ENCODE peak calls at places on chromosomes 1 and 21, in five cellular contexts. One of them, this sample, is unnamed.

GRCh38 chr1:151547119-151547899 is 7.2 kb downstream of the TUFT1 start:
- DNase-seq in left ventricle myocardium inferior: peak
- DNase-seq in neural progenitor cell: peak
- DNase-seq in HCT116: peak
- DNase-seq in HL-60: no peak
- DNase-seq in this sample: no peak

GRCh38 chr1:115648717-115649691 is 7.2 kb downstream of the VANGL1 start:
- DNase-seq in HL-60: no peak
- DNase-seq in neural progenitor cell: no peak
- DNase-seq in HCT116: no peak
- DNase-seq in left ventricle myocardium inferior: no peak
- DNase-seq in this sample: no peak

GRCh38 chr1:225627304-225627947 is 25.5 kb downstream of the ENAH start:
- DNase-seq in HCT116: no peak
- DNase-seq in HL-60: no peak
- DNase-seq in left ventricle myocardium inferior: no peak
- DNase-seq in neural progenitor cell: no peak
- DNase-seq in this sample: no peak

GRCh38 chr1:44654621-44655187 is 19.6 kb downstream of the TMEM53 start:
- DNase-seq in neural progenitor cell: no peak
- DNase-seq in HCT116: no peak
- DNase-seq in HL-60: no peak
- DNase-seq in left ventricle myocardium inferior: no peak
- DNase-seq in this sample: no peak

GRCh38 chr1:61221642-61222041 is 139.3 kb downstream of the NFIA start:
- DNase-seq in left ventricle myocardium inferior: no peak
- DNase-seq in HCT116: no peak
- DNase-seq in neural progenitor cell: no peak
- DNase-seq in HL-60: no peak
- DNase-seq in this sample: no peak

GRCh38 chr1:161816201-161816600 is 50.1 kb downstream of the ATF6 start:
- DNase-seq in neural progenitor cell: no peak
- DNase-seq in HL-60: no peak
- DNase-seq in left ventricle myocardium inferior: no peak
- DNase-seq in HCT116: no peak
- DNase-seq in this sample: no peak

GRCh38 chr1:36342426-36343185 is 19.2 kb upstream of the EVA1B start:
- DNase-seq in neural progenitor cell: peak
- DNase-seq in left ventricle myocardium inferior: no peak
- DNase-seq in HCT116: no peak
- DNase-seq in HL-60: no peak
- DNase-seq in this sample: no peak

GRCh38 chr1:65141394-65141793 is 6.6 kb upstream of the AK4 start:
- DNase-seq in left ventricle myocardium inferior: no peak
- DNase-seq in neural progenitor cell: no peak
- DNase-seq in HL-60: no peak
- DNase-seq in HCT116: peak
- DNase-seq in this sample: no peak

GRCh38 chr21:42557420-42557819 is 43.8 kb downstream of the SLC37A1 start:
- DNase-seq in HL-60: no peak
- DNase-seq in neural progenitor cell: no peak
- DNase-seq in left ventricle myocardium inferior: no peak
- DNase-seq in HCT116: no peak
- DNase-seq in this sample: peak

GRCh38 chr1:45772971-45773370 is 22.5 kb upstream of the IPP start:
- DNase-seq in neural progenitor cell: no peak
- DNase-seq in HL-60: no peak
- DNase-seq in HCT116: no peak
- DNase-seq in left ventricle myocardium inferior: no peak
- DNase-seq in this sample: no peak

GRCh38 chr1:236471653-236472052 is 52.1 kb upstream of the LGALS8 start:
- DNase-seq in neural progenitor cell: peak
- DNase-seq in left ventricle myocardium inferior: no peak
- DNase-seq in HCT116: peak
- DNase-seq in HL-60: no peak
- DNase-seq in this sample: no peak

GRCh38 chr1:233461847-233462246 is 134.3 kb downstream of the MAP3K21 start:
- DNase-seq in HL-60: no peak
- DNase-seq in HCT116: no peak
- DNase-seq in neural progenitor cell: no peak
- DNase-seq in left ventricle myocardium inferior: no peak
- DNase-seq in this sample: no peak

GRCh38 chr1:59978026-59978425 is 51.5 kb upstream of the CYP2J2 start:
- DNase-seq in HL-60: no peak
- DNase-seq in HCT116: no peak
- DNase-seq in neural progenitor cell: no peak
- DNase-seq in left ventricle myocardium inferior: no peak
- DNase-seq in this sample: no peak

GRCh38 chr1:224643653-224644052 is 27.5 kb downstream of the CNIH3 start:
- DNase-seq in left ventricle myocardium inferior: no peak
- DNase-seq in HL-60: no peak
- DNase-seq in neural progenitor cell: no peak
- DNase-seq in HCT116: no peak
- DNase-seq in this sample: no peak

GRCh38 chr1:7948950-7949349 is 8.3 kb upstream of the TNFRSF9 start:
- DNase-seq in HL-60: no peak
- DNase-seq in HCT116: no peak
- DNase-seq in left ventricle myocardium inferior: no peak
- DNase-seq in neural progenitor cell: no peak
- DNase-seq in this sample: no peak

GRCh38 chr1:178946855-178947687 is 76.2 kb upstream of the ANGPTL1 start:
- DNase-seq in left ventricle myocardium inferior: no peak
- DNase-seq in HCT116: no peak
- DNase-seq in HL-60: no peak
- DNase-seq in neural progenitor cell: no peak
- DNase-seq in this sample: no peak

GRCh38 chr1:116724765-116725375 is 29.4 kb upstream of the CD2 start:
- DNase-seq in left ventricle myocardium inferior: no peak
- DNase-seq in neural progenitor cell: peak
- DNase-seq in HL-60: no peak
- DNase-seq in HCT116: peak
- DNase-seq in this sample: no peak

GRCh38 chr1:96688737-96689136 is 32.8 kb upstream of the PTBP2 start:
- DNase-seq in HL-60: no peak
- DNase-seq in neural progenitor cell: peak
- DNase-seq in HCT116: no peak
- DNase-seq in left ventricle myocardium inferior: no peak
- DNase-seq in this sample: no peak

GRCh38 chr1:236733654-236734053 is 47.4 kb downstream of the ACTN2 start:
- DNase-seq in left ventricle myocardium inferior: no peak
- DNase-seq in HCT116: no peak
- DNase-seq in neural progenitor cell: no peak
- DNase-seq in HL-60: no peak
- DNase-seq in this sample: no peak

GRCh38 chr1:243474384-243474851 is 218.6 kb downstream of the SDCCAG8 start:
- DNase-seq in left ventricle myocardium inferior: no peak
- DNase-seq in HL-60: no peak
- DNase-seq in neural progenitor cell: peak
- DNase-seq in HCT116: no peak
- DNase-seq in this sample: no peak

GRCh38 chr1:243473281-243474210 is 217.7 kb downstream of the SDCCAG8 start:
- DNase-seq in left ventricle myocardium inferior: no peak
- DNase-seq in HCT116: no peak
- DNase-seq in HL-60: no peak
- DNase-seq in neural progenitor cell: no peak
- DNase-seq in this sample: no peak

GRCh38 chr1:243477676-243478075 is 221.8 kb downstream of the SDCCAG8 start:
- DNase-seq in HCT116: no peak
- DNase-seq in neural progenitor cell: no peak
- DNase-seq in left ventricle myocardium inferior: no peak
- DNase-seq in HL-60: no peak
- DNase-seq in this sample: no peak

GRCh38 chr1:243474906-243475305 is 219.1 kb downstream of the SDCCAG8 start:
- DNase-seq in HCT116: no peak
- DNase-seq in HL-60: no peak
- DNase-seq in neural progenitor cell: no peak
- DNase-seq in left ventricle myocardium inferior: no peak
- DNase-seq in this sample: no peak

GRCh38 chr1:243475966-243476365 is 220.1 kb downstream of the SDCCAG8 start:
- DNase-seq in left ventricle myocardium inferior: no peak
- DNase-seq in HL-60: no peak
- DNase-seq in neural progenitor cell: peak
- DNase-seq in HCT116: no peak
- DNase-seq in this sample: no peak
- TF ChIP-seq CTCF in left ventricle myocardium inferior: peak
- TF ChIP-seq CTCF in HL-60: no peak
- TF ChIP-seq CTCF in neural progenitor cell: peak
- TF ChIP-seq CTCF in HCT116: no peak
- TF ChIP-seq CTCF in this sample: peak

DNA sequence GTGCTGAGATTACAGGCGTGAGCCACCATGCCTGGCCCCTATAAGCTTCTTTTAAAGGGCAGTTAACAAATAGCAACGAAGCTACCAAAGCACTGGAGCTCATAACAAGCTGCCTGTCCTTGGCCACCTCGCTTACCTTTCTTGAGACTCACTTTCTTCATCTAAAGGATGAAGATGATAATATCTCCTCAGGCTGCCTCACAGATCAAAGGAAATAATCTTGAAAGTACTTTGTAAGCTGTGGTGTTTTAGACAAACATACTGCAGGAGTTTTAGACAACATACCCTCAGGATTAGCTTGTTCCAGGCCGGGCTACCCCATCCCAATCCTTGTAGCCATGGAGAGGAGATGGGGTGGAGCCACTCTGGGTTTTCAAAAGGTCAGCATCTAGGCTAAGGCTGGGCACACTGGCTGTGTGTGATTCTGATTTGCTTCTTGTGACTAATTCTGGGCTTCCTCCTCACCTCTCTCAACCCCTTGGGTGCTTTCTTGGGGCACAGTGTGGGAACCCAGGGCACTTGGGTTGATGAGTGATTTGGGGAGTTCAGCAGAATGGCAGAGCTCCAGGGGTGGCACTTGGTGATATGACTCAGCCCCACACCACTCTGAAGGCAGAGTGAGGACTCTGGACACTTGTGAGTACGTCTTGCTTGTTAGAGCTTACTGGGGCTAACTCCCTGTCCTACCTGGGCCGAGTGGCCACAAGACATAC is 5.2 kb downstream of the GPR25 start:
- DNase-seq in HCT116: no peak
- DNase-seq in HL-60: no peak
- DNase-seq in left ventricle myocardium inferior: no peak
- DNase-seq in neural progenitor cell: no peak
- DNase-seq in this sample: no peak
- H3K27ac ChIP-seq in HCT116: no peak
- H3K27ac ChIP-seq in HL-60: no peak
- H3K27ac ChIP-seq in left ventricle myocardium inferior: no peak
- H3K27ac ChIP-seq in neural progenitor cell: no peak
- H3K27ac ChIP-seq in this sample: no peak

GRCh38 chr21:39726133-39726532 is 18.9 kb upstream of the IGSF5 start:
- DNase-seq in HL-60: no peak
- DNase-seq in HCT116: no peak
- DNase-seq in neural progenitor cell: no peak
- DNase-seq in left ventricle myocardium inferior: no peak
- DNase-seq in this sample: no peak
- TF ChIP-seq CTCF in HL-60: no peak
- TF ChIP-seq CTCF in HCT116: peak
- TF ChIP-seq CTCF in neural progenitor cell: no peak
- TF ChIP-seq CTCF in left ventricle myocardium inferior: no peak
- TF ChIP-seq CTCF in this sample: no peak

DNA sequence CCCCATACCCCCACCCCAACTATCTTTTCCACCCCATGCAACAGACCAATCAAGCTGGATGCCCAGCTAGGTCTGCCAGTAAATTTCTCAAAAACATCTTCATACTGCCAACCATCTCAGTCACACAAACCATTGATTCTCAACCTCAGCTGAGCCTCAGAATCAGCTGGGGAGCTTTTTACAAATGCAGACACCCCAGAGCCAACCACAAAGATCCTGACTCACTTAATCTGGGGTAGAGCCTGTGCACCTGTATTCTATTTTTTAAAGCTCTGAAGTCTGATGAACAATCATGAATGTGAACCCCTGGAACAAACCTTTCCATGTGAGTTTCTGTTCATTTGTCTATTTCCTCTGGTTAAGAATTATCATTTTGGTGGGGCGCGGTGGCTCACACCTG is 66.0 kb downstream of the ZNF281 start:
- DNase-seq in HL-60: no peak
- DNase-seq in left ventricle myocardium inferior: no peak
- DNase-seq in HCT116: no peak
- DNase-seq in neural progenitor cell: no peak
- DNase-seq in this sample: no peak
- H3K27ac ChIP-seq in HL-60: no peak
- H3K27ac ChIP-seq in left ventricle myocardium inferior: no peak
- H3K27ac ChIP-seq in HCT116: no peak
- H3K27ac ChIP-seq in neural progenitor cell: no peak
- H3K27ac ChIP-seq in this sample: no peak

DNA sequence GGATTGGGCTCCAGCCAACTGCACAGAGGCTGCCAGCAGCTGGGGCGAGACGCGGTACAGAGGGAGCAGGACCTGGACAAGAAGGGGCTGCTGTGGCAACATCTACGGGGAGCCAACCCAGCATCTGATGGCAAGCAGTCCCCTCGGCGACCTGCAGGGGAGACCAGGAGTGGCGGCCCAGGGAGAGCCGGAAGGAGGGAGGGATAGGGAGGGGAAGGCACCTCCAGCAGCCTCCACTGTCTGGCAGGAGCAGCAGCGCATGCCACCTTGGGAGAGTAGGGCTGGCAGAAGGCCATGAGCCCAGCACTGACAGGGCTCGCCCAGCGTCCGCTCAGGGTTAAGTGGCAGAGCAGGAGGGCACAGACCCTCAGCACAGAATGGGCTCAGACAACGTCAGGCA is 17.3 kb downstream of the CHD5 start:
- DNase-seq in left ventricle myocardium inferior: no peak
- DNase-seq in neural progenitor cell: peak
- DNase-seq in HCT116: no peak
- DNase-seq in HL-60: no peak
- DNase-seq in this sample: no peak
- TF ChIP-seq CTCF in left ventricle myocardium inferior: no peak
- TF ChIP-seq CTCF in neural progenitor cell: no peak
- TF ChIP-seq CTCF in HCT116: peak
- TF ChIP-seq CTCF in HL-60: no peak
- TF ChIP-seq CTCF in this sample: no peak

DNA sequence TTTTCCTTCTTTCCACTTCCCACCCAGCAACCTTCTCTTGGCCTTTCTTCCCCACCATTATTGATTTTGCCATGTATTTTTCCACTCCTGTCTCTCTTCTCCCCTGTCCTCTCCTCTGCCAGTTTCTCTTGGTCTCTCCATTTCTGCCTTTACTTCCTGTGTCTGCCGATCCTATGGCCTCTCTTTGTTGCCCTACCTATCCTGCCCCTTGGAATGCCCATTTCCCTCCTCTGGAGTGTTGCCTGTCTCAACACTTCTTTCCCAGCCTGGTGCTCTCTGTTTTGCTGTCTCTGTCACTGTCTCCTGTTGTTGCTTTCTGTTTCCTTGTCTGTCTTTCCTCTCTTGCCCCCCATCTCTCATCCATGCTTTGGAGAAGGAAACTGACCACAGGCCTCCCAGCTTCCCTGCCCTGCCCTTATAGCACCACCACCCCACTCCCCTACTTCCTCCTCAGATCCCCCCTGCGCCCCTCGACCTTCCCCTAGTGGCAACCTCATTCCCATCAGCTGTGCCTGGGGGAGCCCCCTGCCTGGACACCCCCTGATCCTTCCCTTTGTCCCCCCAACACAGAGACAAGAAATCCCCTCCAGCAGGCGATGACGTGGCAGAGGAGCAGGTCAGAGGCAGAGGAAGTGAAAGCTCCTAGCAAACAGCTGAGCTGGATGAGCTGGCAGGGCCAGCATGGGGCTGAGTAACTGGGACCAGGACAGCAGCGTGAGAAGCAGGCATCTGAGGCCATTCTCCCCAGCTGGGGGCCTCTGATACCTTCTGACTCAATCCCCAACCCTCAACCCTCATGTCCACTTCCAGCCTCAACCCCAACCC is 6.6 kb upstream of the ETV3L start:
- DNase-seq in HL-60: no peak
- DNase-seq in HCT116: no peak
- DNase-seq in neural progenitor cell: no peak
- DNase-seq in left ventricle myocardium inferior: no peak
- DNase-seq in this sample: no peak
- H3K27ac ChIP-seq in HL-60: no peak
- H3K27ac ChIP-seq in HCT116: no peak
- H3K27ac ChIP-seq in neural progenitor cell: no peak
- H3K27ac ChIP-seq in left ventricle myocardium inferior: no peak
- H3K27ac ChIP-seq in this sample: no peak